ENCODE peak calls at places on chromosome 13, in ten cellular contexts. One of them, this sample, is unnamed.

GRCh38 chr13:99135591-99135990 is 65.1 kb upstream of the UBAC2 start:
- DNase-seq in suprapubic skin: no peak
- DNase-seq in tibial nerve: no peak
- DNase-seq in K562: no peak
- DNase-seq in ovary: no peak
- DNase-seq in A549: no peak
- DNase-seq in SK-N-SH: no peak
- DNase-seq in H1: no peak
- DNase-seq in transverse colon: no peak
- DNase-seq in sigmoid colon: peak
- DNase-seq in this sample: no peak

GRCh38 chr13:78022164-78022877 is 103.7 kb upstream of the EDNRB start:
- DNase-seq in suprapubic skin: no peak
- DNase-seq in transverse colon: peak
- DNase-seq in sigmoid colon: no peak
- DNase-seq in tibial nerve: no peak
- DNase-seq in A549: no peak
- DNase-seq in SK-N-SH: no peak
- DNase-seq in K562: no peak
- DNase-seq in H1: no peak
- DNase-seq in ovary: no peak
- DNase-seq in this sample: peak

GRCh38 chr13:111555268-111555633 is 234.8 kb downstream of the TEX29 start:
- DNase-seq in sigmoid colon: no peak
- DNase-seq in transverse colon: no peak
- DNase-seq in K562: no peak
- DNase-seq in A549: no peak
- DNase-seq in SK-N-SH: no peak
- DNase-seq in tibial nerve: no peak
- DNase-seq in H1: no peak
- DNase-seq in ovary: no peak
- DNase-seq in suprapubic skin: no peak
- DNase-seq in this sample: no peak

GRCh38 chr13:37797606-37798005 is 72.0 kb downstream of the TRPC4 start:
- DNase-seq in ovary: no peak
- DNase-seq in suprapubic skin: no peak
- DNase-seq in A549: no peak
- DNase-seq in K562: no peak
- DNase-seq in sigmoid colon: no peak
- DNase-seq in transverse colon: no peak
- DNase-seq in tibial nerve: no peak
- DNase-seq in SK-N-SH: no peak
- DNase-seq in H1: no peak
- DNase-seq in this sample: no peak

GRCh38 chr13:46350003-46350402 is 37.0 kb downstream of the RUBCNL start:
- DNase-seq in ovary: no peak
- DNase-seq in SK-N-SH: no peak
- DNase-seq in suprapubic skin: no peak
- DNase-seq in A549: no peak
- DNase-seq in H1: no peak
- DNase-seq in tibial nerve: no peak
- DNase-seq in transverse colon: no peak
- DNase-seq in sigmoid colon: no peak
- DNase-seq in K562: no peak
- DNase-seq in this sample: no peak

GRCh38 chr13:51764184-51765141 is 39.5 kb downstream of the DHRS12 start:
- DNase-seq in sigmoid colon: peak
- DNase-seq in tibial nerve: peak
- DNase-seq in H1: no peak
- DNase-seq in K562: no peak
- DNase-seq in SK-N-SH: no peak
- DNase-seq in transverse colon: peak
- DNase-seq in A549: peak
- DNase-seq in suprapubic skin: no peak
- DNase-seq in ovary: no peak
- DNase-seq in this sample: peak

GRCh38 chr13:40589285-40590109 is 76.9 kb downstream of the FOXO1 start:
- DNase-seq in H1: no peak
- DNase-seq in tibial nerve: no peak
- DNase-seq in suprapubic skin: no peak
- DNase-seq in ovary: no peak
- DNase-seq in sigmoid colon: peak
- DNase-seq in transverse colon: peak
- DNase-seq in K562: no peak
- DNase-seq in SK-N-SH: no peak
- DNase-seq in A549: no peak
- DNase-seq in this sample: no peak

GRCh38 chr13:36879218-36879938 is 40.7 kb downstream of the SMAD9 start:
- DNase-seq in sigmoid colon: no peak
- DNase-seq in H1: no peak
- DNase-seq in tibial nerve: no peak
- DNase-seq in K562: no peak
- DNase-seq in transverse colon: no peak
- DNase-seq in ovary: no peak
- DNase-seq in A549: no peak
- DNase-seq in suprapubic skin: no peak
- DNase-seq in SK-N-SH: no peak
- DNase-seq in this sample: no peak

GRCh38 chr13:76725211-76725610 is 161.0 kb downstream of the KCTD12 start:
- DNase-seq in A549: no peak
- DNase-seq in K562: no peak
- DNase-seq in transverse colon: no peak
- DNase-seq in SK-N-SH: no peak
- DNase-seq in suprapubic skin: no peak
- DNase-seq in ovary: no peak
- DNase-seq in sigmoid colon: no peak
- DNase-seq in tibial nerve: no peak
- DNase-seq in H1: no peak
- DNase-seq in this sample: no peak

GRCh38 chr13:97904059-97904458 is 49.4 kb upstream of the IPO5 start:
- DNase-seq in suprapubic skin: no peak
- DNase-seq in K562: no peak
- DNase-seq in tibial nerve: no peak
- DNase-seq in ovary: no peak
- DNase-seq in SK-N-SH: no peak
- DNase-seq in A549: no peak
- DNase-seq in transverse colon: no peak
- DNase-seq in H1: no peak
- DNase-seq in sigmoid colon: no peak
- DNase-seq in this sample: no peak

GRCh38 chr13:83350569-83350968 is 531.7 kb downstream of the SLITRK1 start:
- DNase-seq in H1: no peak
- DNase-seq in K562: no peak
- DNase-seq in SK-N-SH: no peak
- DNase-seq in transverse colon: no peak
- DNase-seq in sigmoid colon: no peak
- DNase-seq in A549: no peak
- DNase-seq in suprapubic skin: no peak
- DNase-seq in ovary: no peak
- DNase-seq in tibial nerve: no peak
- DNase-seq in this sample: no peak

GRCh38 chr13:102870677-102871415 is 25.0 kb downstream of the ERCC5 start:
- DNase-seq in SK-N-SH: peak
- DNase-seq in transverse colon: peak
- DNase-seq in tibial nerve: no peak
- DNase-seq in sigmoid colon: no peak
- DNase-seq in K562: peak
- DNase-seq in suprapubic skin: no peak
- DNase-seq in ovary: peak
- DNase-seq in H1: peak
- DNase-seq in A549: peak
- DNase-seq in this sample: peak

GRCh38 chr13:102872131-102872530 is 26.3 kb downstream of the ERCC5 start:
- DNase-seq in tibial nerve: no peak
- DNase-seq in SK-N-SH: no peak
- DNase-seq in suprapubic skin: no peak
- DNase-seq in H1: no peak
- DNase-seq in sigmoid colon: no peak
- DNase-seq in A549: no peak
- DNase-seq in transverse colon: no peak
- DNase-seq in K562: no peak
- DNase-seq in ovary: no peak
- DNase-seq in this sample: no peak

GRCh38 chr13:102872531-102872930 is 26.7 kb downstream of the ERCC5 start:
- DNase-seq in tibial nerve: no peak
- DNase-seq in suprapubic skin: no peak
- DNase-seq in SK-N-SH: no peak
- DNase-seq in transverse colon: no peak
- DNase-seq in K562: no peak
- DNase-seq in sigmoid colon: no peak
- DNase-seq in H1: no peak
- DNase-seq in A549: no peak
- DNase-seq in ovary: no peak
- DNase-seq in this sample: no peak

GRCh38 chr13:102869948-102870676 is 24.3 kb downstream of the ERCC5 start:
- DNase-seq in sigmoid colon: no peak
- DNase-seq in suprapubic skin: no peak
- DNase-seq in K562: no peak
- DNase-seq in tibial nerve: no peak
- DNase-seq in H1: no peak
- DNase-seq in ovary: no peak
- DNase-seq in A549: no peak
- DNase-seq in transverse colon: no peak
- DNase-seq in SK-N-SH: no peak
- DNase-seq in this sample: no peak

DNA sequence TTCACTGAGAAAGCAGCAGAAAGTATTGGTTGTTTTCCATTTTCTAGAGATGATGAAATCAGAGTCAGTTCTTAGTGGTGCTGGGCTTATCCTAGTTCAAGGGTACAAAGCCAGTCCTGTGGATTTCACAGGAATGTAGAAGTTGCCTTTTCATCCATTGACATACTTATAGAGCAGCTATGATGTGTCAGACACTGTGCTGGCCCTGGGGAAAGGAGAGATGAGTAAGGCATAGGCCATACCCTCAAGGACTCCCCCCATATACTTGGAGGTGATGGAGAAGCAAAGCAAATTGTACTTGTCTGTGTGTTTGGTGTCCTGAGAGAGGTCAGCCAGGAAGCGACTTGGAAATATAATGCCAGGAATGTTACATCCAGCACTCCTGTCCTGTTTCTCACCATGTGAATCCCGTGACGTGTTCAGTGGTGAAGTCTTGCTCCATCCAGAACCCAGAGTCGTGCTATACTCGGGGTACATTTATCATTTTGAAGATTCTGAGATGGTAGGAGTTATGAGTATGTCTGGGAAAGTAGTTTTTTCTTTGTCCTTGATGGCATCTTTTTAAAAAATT is 22.6 kb downstream of the ERCC5 start:
- DNase-seq in sigmoid colon: no peak
- DNase-seq in SK-N-SH: no peak
- DNase-seq in transverse colon: no peak
- DNase-seq in ovary: no peak
- DNase-seq in A549: no peak
- DNase-seq in K562: no peak
- DNase-seq in tibial nerve: no peak
- DNase-seq in suprapubic skin: no peak
- DNase-seq in H1: no peak
- DNase-seq in this sample: no peak
- TF ChIP-seq EP300 in sigmoid colon: no peak
- TF ChIP-seq EP300 in SK-N-SH: no peak
- TF ChIP-seq EP300 in transverse colon: no peak
- TF ChIP-seq EP300 in ovary: no peak
- TF ChIP-seq EP300 in A549: no peak
- TF ChIP-seq EP300 in K562: no peak
- TF ChIP-seq EP300 in tibial nerve: no peak
- TF ChIP-seq EP300 in suprapubic skin: no peak
- TF ChIP-seq EP300 in H1: no peak
- TF ChIP-seq EP300 in this sample: no peak

DNA sequence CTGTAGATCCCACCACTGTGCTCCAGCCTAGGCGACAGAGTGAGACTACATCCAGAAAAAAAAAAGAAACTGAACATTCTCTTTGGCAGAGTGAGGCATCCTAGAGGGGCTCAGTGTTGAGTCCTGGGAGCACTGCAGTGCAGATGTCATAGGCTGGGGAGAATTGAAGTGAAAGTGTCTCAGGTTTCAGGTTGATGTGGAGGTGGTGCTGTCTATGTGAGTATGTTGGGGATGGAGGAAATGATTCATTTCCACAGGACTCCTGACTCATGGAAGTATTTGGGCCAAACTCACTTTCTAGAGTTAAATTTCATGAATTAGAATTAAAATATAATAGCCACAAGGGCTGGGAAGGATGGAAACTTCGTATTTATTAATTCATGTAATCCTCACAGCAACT is 134.4 kb upstream of the TSC22D1 start:
- DNase-seq in transverse colon: no peak
- DNase-seq in SK-N-SH: no peak
- DNase-seq in A549: peak
- DNase-seq in K562: no peak
- DNase-seq in ovary: no peak
- DNase-seq in suprapubic skin: no peak
- DNase-seq in H1: no peak
- DNase-seq in tibial nerve: no peak
- DNase-seq in sigmoid colon: no peak
- DNase-seq in this sample: no peak
- TF ChIP-seq EP300 in transverse colon: no peak
- TF ChIP-seq EP300 in SK-N-SH: no peak
- TF ChIP-seq EP300 in A549: peak
- TF ChIP-seq EP300 in K562: no peak
- TF ChIP-seq EP300 in ovary: no peak
- TF ChIP-seq EP300 in suprapubic skin: no peak
- TF ChIP-seq EP300 in H1: no peak
- TF ChIP-seq EP300 in tibial nerve: no peak
- TF ChIP-seq EP300 in sigmoid colon: no peak
- TF ChIP-seq EP300 in this sample: no peak

DNA sequence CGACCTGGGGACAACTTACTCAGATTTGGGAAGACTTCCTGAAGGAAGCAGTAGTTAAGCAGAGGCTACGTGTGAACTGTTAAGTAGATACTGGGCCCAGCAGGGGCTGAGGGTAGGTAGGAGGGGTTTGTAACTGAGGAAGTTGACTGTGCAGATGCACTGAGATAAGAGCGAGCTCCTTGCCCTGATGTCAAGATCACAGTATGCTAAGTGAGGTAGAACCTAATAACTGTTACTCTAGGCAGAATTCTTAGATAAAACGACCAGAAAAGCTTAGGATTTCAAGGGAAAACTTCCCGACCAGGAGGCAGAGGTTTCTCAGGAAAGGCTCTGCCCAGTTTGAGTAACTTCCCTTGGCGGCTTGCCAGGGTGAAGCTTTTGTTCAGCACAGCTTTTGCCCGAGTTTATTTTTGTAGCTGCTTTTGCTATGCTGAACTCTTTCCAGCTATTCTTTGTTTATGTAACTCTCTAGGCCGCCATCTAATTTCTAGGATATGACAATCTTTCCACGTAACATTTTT is 632.1 kb downstream of the DIAPH3 start:
- DNase-seq in H1: no peak
- DNase-seq in A549: no peak
- DNase-seq in tibial nerve: peak
- DNase-seq in sigmoid colon: peak
- DNase-seq in suprapubic skin: no peak
- DNase-seq in ovary: peak
- DNase-seq in transverse colon: peak
- DNase-seq in SK-N-SH: no peak
- DNase-seq in K562: peak
- DNase-seq in this sample: peak
- TF ChIP-seq EP300 in H1: no peak
- TF ChIP-seq EP300 in A549: no peak
- TF ChIP-seq EP300 in tibial nerve: peak
- TF ChIP-seq EP300 in sigmoid colon: no peak
- TF ChIP-seq EP300 in suprapubic skin: no peak
- TF ChIP-seq EP300 in ovary: no peak
- TF ChIP-seq EP300 in transverse colon: no peak
- TF ChIP-seq EP300 in SK-N-SH: no peak
- TF ChIP-seq EP300 in K562: peak
- TF ChIP-seq EP300 in this sample: no peak

GRCh38 chr13:30892966-30893365 is 13.1 kb upstream of the MEDAG start:
- DNase-seq in transverse colon: no peak
- DNase-seq in H1: no peak
- DNase-seq in sigmoid colon: no peak
- DNase-seq in suprapubic skin: peak
- DNase-seq in K562: peak
- DNase-seq in SK-N-SH: no peak
- DNase-seq in ovary: peak
- DNase-seq in A549: peak
- DNase-seq in tibial nerve: no peak
- DNase-seq in this sample: no peak
- TF ChIP-seq EP300 in transverse colon: no peak
- TF ChIP-seq EP300 in H1: no peak
- TF ChIP-seq EP300 in sigmoid colon: no peak
- TF ChIP-seq EP300 in suprapubic skin: no peak
- TF ChIP-seq EP300 in K562: no peak
- TF ChIP-seq EP300 in SK-N-SH: no peak
- TF ChIP-seq EP300 in ovary: no peak
- TF ChIP-seq EP300 in A549: no peak
- TF ChIP-seq EP300 in tibial nerve: peak
- TF ChIP-seq EP300 in this sample: no peak

This sample was measured in stomach.